ENCODE peak calls at places on chromosomes 13 and 19, in seven cellular contexts. One of them, this sample, is unnamed.

GRCh38 chr13:48094404-48094780 is 512 bp downstream of the MED4 start:
- DNase-seq in stimulated activated CD4-positive, alpha-beta T cell treated with anti-CD3 and anti-CD28 coated beads, Interleukin-4, amount 100 ng/mL, for 1 hour: no peak
- DNase-seq in RCC 7860: no peak
- DNase-seq in omental fat pad: no peak
- DNase-seq in T-helper 9 cell: no peak
- DNase-seq in astrocyte: peak
- DNase-seq in AG09319: no peak
- DNase-seq in this sample: no peak

GRCh38 chr13:45162821-45163220 is 38.0 kb downstream of the KCTD4 start:
- DNase-seq in stimulated activated CD4-positive, alpha-beta T cell treated with anti-CD3 and anti-CD28 coated beads, Interleukin-4, amount 100 ng/mL, for 1 hour: no peak
- DNase-seq in RCC 7860: peak
- DNase-seq in omental fat pad: no peak
- DNase-seq in T-helper 9 cell: no peak
- DNase-seq in astrocyte: peak
- DNase-seq in AG09319: peak
- DNase-seq in this sample: no peak

GRCh38 chr19:15110418-15110815 is 3.2 kb downstream of the SYDE1 start:
- DNase-seq in stimulated activated CD4-positive, alpha-beta T cell treated with anti-CD3 and anti-CD28 coated beads, Interleukin-4, amount 100 ng/mL, for 1 hour: no peak
- DNase-seq in RCC 7860: no peak
- DNase-seq in omental fat pad: no peak
- DNase-seq in T-helper 9 cell: no peak
- DNase-seq in astrocyte: no peak
- DNase-seq in AG09319: no peak
- DNase-seq in this sample: no peak

GRCh38 chr19:1091544-1092175 is 3.5 kb downstream of the POLR2E start:
- DNase-seq in stimulated activated CD4-positive, alpha-beta T cell treated with anti-CD3 and anti-CD28 coated beads, Interleukin-4, amount 100 ng/mL, for 1 hour: no peak
- DNase-seq in RCC 7860: no peak
- DNase-seq in omental fat pad: no peak
- DNase-seq in T-helper 9 cell: no peak
- DNase-seq in astrocyte: no peak
- DNase-seq in AG09319: no peak
- DNase-seq in this sample: no peak

GRCh38 chr13:80988752-80989151 is 647.8 kb upstream of the SPRY2 start:
- DNase-seq in stimulated activated CD4-positive, alpha-beta T cell treated with anti-CD3 and anti-CD28 coated beads, Interleukin-4, amount 100 ng/mL, for 1 hour: no peak
- DNase-seq in RCC 7860: no peak
- DNase-seq in omental fat pad: no peak
- DNase-seq in T-helper 9 cell: no peak
- DNase-seq in astrocyte: no peak
- DNase-seq in AG09319: no peak
- DNase-seq in this sample: no peak

GRCh38 chr19:35901854-35902661 is at the start of gene HCST:
- DNase-seq in stimulated activated CD4-positive, alpha-beta T cell treated with anti-CD3 and anti-CD28 coated beads, Interleukin-4, amount 100 ng/mL, for 1 hour: peak
- DNase-seq in RCC 7860: peak
- DNase-seq in omental fat pad: no peak
- DNase-seq in T-helper 9 cell: peak
- DNase-seq in astrocyte: peak
- DNase-seq in AG09319: no peak
- DNase-seq in this sample: peak

GRCh38 chr19:17103177-17103576 is 27.6 kb downstream of the MYO9B start:
- DNase-seq in stimulated activated CD4-positive, alpha-beta T cell treated with anti-CD3 and anti-CD28 coated beads, Interleukin-4, amount 100 ng/mL, for 1 hour: no peak
- DNase-seq in RCC 7860: no peak
- DNase-seq in omental fat pad: no peak
- DNase-seq in T-helper 9 cell: no peak
- DNase-seq in astrocyte: no peak
- DNase-seq in AG09319: no peak
- DNase-seq in this sample: no peak

GRCh38 chr13:112443191-112444000 is 67.2 kb downstream of the SPACA7 start:
- DNase-seq in stimulated activated CD4-positive, alpha-beta T cell treated with anti-CD3 and anti-CD28 coated beads, Interleukin-4, amount 100 ng/mL, for 1 hour: no peak
- DNase-seq in RCC 7860: no peak
- DNase-seq in omental fat pad: no peak
- DNase-seq in T-helper 9 cell: no peak
- DNase-seq in astrocyte: no peak
- DNase-seq in AG09319: no peak
- DNase-seq in this sample: peak

GRCh38 chr19:55536951-55537740 is at the start of gene SBK2:
- DNase-seq in stimulated activated CD4-positive, alpha-beta T cell treated with anti-CD3 and anti-CD28 coated beads, Interleukin-4, amount 100 ng/mL, for 1 hour: no peak
- DNase-seq in RCC 7860: no peak
- DNase-seq in omental fat pad: no peak
- DNase-seq in T-helper 9 cell: no peak
- DNase-seq in astrocyte: no peak
- DNase-seq in AG09319: no peak
- DNase-seq in this sample: no peak